ENCODE peak calls at places on chromosomes 5 and 9, in seven cellular contexts. One of them, this sample, is unnamed.

GRCh38 chr5:85077581-85077980 is 692.9 kb upstream of the EDIL3 start:
- DNase-seq in neural progenitor cell: no peak
- DNase-seq in bronchial epithelial cell: no peak
- DNase-seq in uterus: no peak
- DNase-seq in endothelial cell: no peak
- DNase-seq in mucosa of descending colon: no peak
- DNase-seq in heart left ventricle: no peak
- DNase-seq in this sample: no peak

GRCh38 chr5:62649476-62650113 is 71.0 kb downstream of the LRRC70 start:
- DNase-seq in neural progenitor cell: no peak
- DNase-seq in bronchial epithelial cell: no peak
- DNase-seq in uterus: no peak
- DNase-seq in endothelial cell: no peak
- DNase-seq in mucosa of descending colon: no peak
- DNase-seq in heart left ventricle: no peak
- DNase-seq in this sample: no peak

GRCh38 chr5:41193462-41194166 is 19.7 kb downstream of the C6 start:
- DNase-seq in neural progenitor cell: no peak
- DNase-seq in bronchial epithelial cell: no peak
- DNase-seq in uterus: peak; percentile 96
- DNase-seq in endothelial cell: no peak
- DNase-seq in mucosa of descending colon: peak; percentile 91
- DNase-seq in heart left ventricle: peak; percentile 99
- DNase-seq in this sample: no peak

GRCh38 chr9:95446259-95446658 is 70.5 kb downstream of the PTCH1 start:
- DNase-seq in neural progenitor cell: no peak
- DNase-seq in bronchial epithelial cell: no peak
- DNase-seq in uterus: no peak
- DNase-seq in endothelial cell: no peak
- DNase-seq in mucosa of descending colon: no peak
- DNase-seq in heart left ventricle: no peak
- DNase-seq in this sample: no peak

GRCh38 chr5:1768283-1769000 is 31.2 kb downstream of the MRPL36 start:
- DNase-seq in neural progenitor cell: peak; percentile 25
- DNase-seq in bronchial epithelial cell: no peak
- DNase-seq in uterus: no peak
- DNase-seq in endothelial cell: no peak
- DNase-seq in mucosa of descending colon: no peak
- DNase-seq in heart left ventricle: peak; percentile 17
- DNase-seq in this sample: no peak

GRCh38 chr5:31415009-31415923 is 116.6 kb downstream of the DROSHA start:
- DNase-seq in neural progenitor cell: no peak
- DNase-seq in bronchial epithelial cell: no peak
- DNase-seq in uterus: no peak
- DNase-seq in endothelial cell: no peak
- DNase-seq in mucosa of descending colon: no peak
- DNase-seq in heart left ventricle: no peak
- DNase-seq in this sample: no peak

GRCh38 chr9:133702798-133703570 is 35.2 kb downstream of the SARDH start:
- DNase-seq in neural progenitor cell: no peak
- DNase-seq in bronchial epithelial cell: no peak
- DNase-seq in uterus: peak; percentile 27
- DNase-seq in endothelial cell: no peak
- DNase-seq in mucosa of descending colon: peak; percentile 60
- DNase-seq in heart left ventricle: no peak
- DNase-seq in this sample: no peak

GRCh38 chr5:72152506-72152905 is 45.2 kb downstream of the MAP1B start:
- DNase-seq in neural progenitor cell: no peak
- DNase-seq in bronchial epithelial cell: no peak
- DNase-seq in uterus: no peak
- DNase-seq in endothelial cell: no peak
- DNase-seq in mucosa of descending colon: no peak
- DNase-seq in heart left ventricle: no peak
- DNase-seq in this sample: no peak

GRCh38 chr9:35771524-35771923 is 17.4 kb upstream of the MSMP start:
- DNase-seq in neural progenitor cell: no peak
- DNase-seq in bronchial epithelial cell: peak; percentile 36
- DNase-seq in uterus: no peak
- DNase-seq in endothelial cell: no peak
- DNase-seq in mucosa of descending colon: no peak
- DNase-seq in heart left ventricle: no peak
- DNase-seq in this sample: no peak

GRCh38 chr9:16131269-16131668 is 578.4 kb downstream of the CCDC171 start:
- DNase-seq in neural progenitor cell: peak; percentile 60
- DNase-seq in bronchial epithelial cell: no peak
- DNase-seq in uterus: no peak
- DNase-seq in endothelial cell: peak; percentile 15
- DNase-seq in mucosa of descending colon: no peak
- DNase-seq in heart left ventricle: no peak
- DNase-seq in this sample: no peak

GRCh38 chr9:123724211-123724831 is 205.6 kb downstream of the DENND1A start:
- DNase-seq in neural progenitor cell: no peak
- DNase-seq in bronchial epithelial cell: no peak
- DNase-seq in uterus: no peak
- DNase-seq in endothelial cell: no peak
- DNase-seq in mucosa of descending colon: no peak
- DNase-seq in heart left ventricle: no peak
- DNase-seq in this sample: no peak

GRCh38 chr9:93860694-93861658 is 94.2 kb downstream of the BARX1 start:
- DNase-seq in neural progenitor cell: no peak
- DNase-seq in bronchial epithelial cell: no peak
- DNase-seq in uterus: no peak
- DNase-seq in endothelial cell: no peak
- DNase-seq in mucosa of descending colon: no peak
- DNase-seq in heart left ventricle: no peak
- DNase-seq in this sample: peak; percentile 24

GRCh38 chr9:71767421-71768321 is 642 bp downstream of the CEMIP2 start:
- DNase-seq in neural progenitor cell: peak; percentile 96
- DNase-seq in bronchial epithelial cell: no peak
- DNase-seq in uterus: peak; percentile 20
- DNase-seq in endothelial cell: peak; percentile 17
- DNase-seq in mucosa of descending colon: peak; percentile 61
- DNase-seq in heart left ventricle: no peak
- DNase-seq in this sample: peak; percentile 11

GRCh38 chr5:115785395-115786009 is 31.0 kb downstream of the CDO1 start:
- DNase-seq in neural progenitor cell: peak; percentile 77
- DNase-seq in bronchial epithelial cell: no peak
- DNase-seq in uterus: no peak
- DNase-seq in endothelial cell: no peak
- DNase-seq in mucosa of descending colon: no peak
- DNase-seq in heart left ventricle: no peak
- DNase-seq in this sample: no peak

GRCh38 chr5:29218138-29218537 is 1975.3 kb upstream of the CDH6 start:
- DNase-seq in neural progenitor cell: no peak
- DNase-seq in bronchial epithelial cell: no peak
- DNase-seq in uterus: no peak
- DNase-seq in endothelial cell: no peak
- DNase-seq in mucosa of descending colon: no peak
- DNase-seq in heart left ventricle: no peak
- DNase-seq in this sample: no peak

GRCh38 chr5:10030219-10030831 is 219.4 kb downstream of the ATPSCKMT start:
- DNase-seq in neural progenitor cell: peak; percentile 59
- DNase-seq in bronchial epithelial cell: peak; percentile 66
- DNase-seq in uterus: no peak
- DNase-seq in endothelial cell: peak; percentile 53
- DNase-seq in mucosa of descending colon: no peak
- DNase-seq in heart left ventricle: no peak
- DNase-seq in this sample: no peak

GRCh38 chr5:10602031-10602806 is 38.3 kb downstream of the ANKRD33B start:
- DNase-seq in neural progenitor cell: no peak
- DNase-seq in bronchial epithelial cell: no peak
- DNase-seq in uterus: no peak
- DNase-seq in endothelial cell: no peak
- DNase-seq in mucosa of descending colon: no peak
- DNase-seq in heart left ventricle: no peak
- DNase-seq in this sample: no peak

GRCh38 chr5:97846646-97847045 is 663.6 kb upstream of the RIOK2 start:
- DNase-seq in neural progenitor cell: no peak
- DNase-seq in bronchial epithelial cell: peak; percentile 21
- DNase-seq in uterus: no peak
- DNase-seq in endothelial cell: no peak
- DNase-seq in mucosa of descending colon: no peak
- DNase-seq in heart left ventricle: no peak
- DNase-seq in this sample: no peak

GRCh38 chr9:136299116-136299515 is 4.8 kb downstream of the CCDC187 start:
- DNase-seq in neural progenitor cell: no peak
- DNase-seq in bronchial epithelial cell: no peak
- DNase-seq in uterus: no peak
- DNase-seq in endothelial cell: no peak
- DNase-seq in mucosa of descending colon: peak; percentile 46
- DNase-seq in heart left ventricle: no peak
- DNase-seq in this sample: no peak

GRCh38 chr9:93668261-93668871 is 92.0 kb downstream of the PHF2 start:
- DNase-seq in neural progenitor cell: peak; percentile 53
- DNase-seq in bronchial epithelial cell: no peak
- DNase-seq in uterus: peak; percentile 5
- DNase-seq in endothelial cell: no peak
- DNase-seq in mucosa of descending colon: peak; percentile 21
- DNase-seq in heart left ventricle: peak; percentile 22
- DNase-seq in this sample: no peak

GRCh38 chr5:133460172-133460758 is 152.1 kb downstream of the FSTL4 start:
- DNase-seq in neural progenitor cell: peak; percentile 75
- DNase-seq in bronchial epithelial cell: peak; percentile 26
- DNase-seq in uterus: no peak
- DNase-seq in endothelial cell: peak; percentile 64
- DNase-seq in mucosa of descending colon: no peak
- DNase-seq in heart left ventricle: no peak
- DNase-seq in this sample: peak; percentile 70

GRCh38 chr5:35538198-35538931 is 79.3 kb upstream of the SPEF2 start:
- DNase-seq in neural progenitor cell: no peak
- DNase-seq in bronchial epithelial cell: no peak
- DNase-seq in uterus: no peak
- DNase-seq in endothelial cell: no peak
- DNase-seq in mucosa of descending colon: no peak
- DNase-seq in heart left ventricle: no peak
- DNase-seq in this sample: no peak

GRCh38 chr5:177370488-177371119 is 12.9 kb downstream of the RGS14 start:
- DNase-seq in neural progenitor cell: peak; percentile 99
- DNase-seq in bronchial epithelial cell: peak; percentile 86
- DNase-seq in uterus: peak; percentile 77
- DNase-seq in endothelial cell: peak; percentile 88
- DNase-seq in mucosa of descending colon: peak; percentile 92
- DNase-seq in heart left ventricle: peak; percentile 76
- DNase-seq in this sample: peak; percentile 81

GRCh38 chr9:119974026-119974425 is 604.8 kb upstream of the BRINP1 start:
- DNase-seq in neural progenitor cell: no peak
- DNase-seq in bronchial epithelial cell: no peak
- DNase-seq in uterus: no peak
- DNase-seq in endothelial cell: no peak
- DNase-seq in mucosa of descending colon: no peak
- DNase-seq in heart left ventricle: no peak
- DNase-seq in this sample: no peak

GRCh38 chr5:6943749-6944148 is 230.5 kb downstream of the TENT4A start:
- DNase-seq in neural progenitor cell: no peak
- DNase-seq in bronchial epithelial cell: no peak
- DNase-seq in uterus: no peak
- DNase-seq in endothelial cell: no peak
- DNase-seq in mucosa of descending colon: no peak
- DNase-seq in heart left ventricle: no peak
- DNase-seq in this sample: no peak

GRCh38 chr9:97766092-97766491 is 69.0 kb upstream of the XPA start:
- DNase-seq in neural progenitor cell: no peak
- DNase-seq in bronchial epithelial cell: peak; percentile 67
- DNase-seq in uterus: no peak
- DNase-seq in endothelial cell: no peak
- DNase-seq in mucosa of descending colon: no peak
- DNase-seq in heart left ventricle: no peak
- DNase-seq in this sample: no peak

DNA sequence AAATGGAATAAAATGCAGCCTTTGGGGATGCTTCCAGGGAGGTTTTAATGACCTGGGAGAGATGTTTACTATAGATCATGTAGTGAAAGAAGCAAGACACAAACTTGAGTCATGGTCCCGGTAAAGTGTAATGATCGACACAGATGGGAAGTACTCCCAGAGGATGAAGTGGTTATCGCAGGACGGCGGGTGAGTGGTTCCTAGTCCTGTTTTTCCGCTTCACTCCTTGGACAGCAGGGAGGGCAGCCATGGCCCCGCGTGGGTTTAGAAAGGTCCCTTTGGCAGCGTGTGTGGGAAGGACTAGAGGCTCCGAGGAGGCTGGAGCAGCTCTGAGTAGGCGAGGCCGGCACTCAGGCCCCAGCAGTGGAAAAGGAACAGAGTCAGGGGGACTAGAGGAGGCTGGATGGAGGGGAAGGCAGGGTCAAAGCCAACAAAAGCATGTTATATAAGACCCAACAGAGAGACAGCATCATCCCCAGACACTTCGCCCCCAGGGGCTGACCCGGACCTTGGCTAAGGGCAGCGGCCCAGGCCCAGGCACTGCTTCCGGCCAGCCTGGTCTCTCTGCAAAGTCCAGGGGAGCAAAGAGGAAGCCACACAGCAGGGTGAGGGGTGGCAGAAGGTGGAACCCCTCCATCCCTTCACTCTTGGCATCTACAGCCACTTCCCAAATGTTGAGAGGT is 49.1 kb upstream of the STXBP1 start:
- DNase-seq in neural progenitor cell: no peak
- DNase-seq in bronchial epithelial cell: peak; percentile 76
- DNase-seq in uterus: no peak
- DNase-seq in endothelial cell: no peak
- DNase-seq in mucosa of descending colon: no peak
- DNase-seq in heart left ventricle: peak; percentile 53
- DNase-seq in this sample: no peak
- TF ChIP-seq CTCF in neural progenitor cell: no peak
- TF ChIP-seq CTCF in bronchial epithelial cell: peak; percentile 23
- TF ChIP-seq CTCF in uterus: peak; percentile 42
- TF ChIP-seq CTCF in endothelial cell: no peak
- TF ChIP-seq CTCF in mucosa of descending colon: no peak
- TF ChIP-seq CTCF in heart left ventricle: peak; percentile 6
- TF ChIP-seq CTCF in this sample: no peak

GRCh38 chr5:57094753-57095683 is 78.8 kb upstream of the GPBP1 start:
- DNase-seq in neural progenitor cell: peak; percentile 45
- DNase-seq in bronchial epithelial cell: peak; percentile 8
- DNase-seq in uterus: no peak
- DNase-seq in endothelial cell: peak; percentile 14
- DNase-seq in mucosa of descending colon: peak; percentile 79
- DNase-seq in heart left ventricle: no peak
- DNase-seq in this sample: no peak
- TF ChIP-seq CTCF in neural progenitor cell: peak; percentile 55
- TF ChIP-seq CTCF in bronchial epithelial cell: peak; percentile 33
- TF ChIP-seq CTCF in uterus: no peak
- TF ChIP-seq CTCF in endothelial cell: no peak
- TF ChIP-seq CTCF in mucosa of descending colon: peak; percentile 25
- TF ChIP-seq CTCF in heart left ventricle: no peak
- TF ChIP-seq CTCF in this sample: no peak

GRCh38 chr5:43555895-43556606 is 826 bp downstream of the PAIP1 start:
- DNase-seq in neural progenitor cell: peak; percentile 66
- DNase-seq in bronchial epithelial cell: peak; percentile 41
- DNase-seq in uterus: peak; percentile 47
- DNase-seq in endothelial cell: peak; percentile 66
- DNase-seq in mucosa of descending colon: peak; percentile 75
- DNase-seq in heart left ventricle: peak; percentile 62
- DNase-seq in this sample: peak; percentile 56
- TF ChIP-seq CTCF in neural progenitor cell: no peak
- TF ChIP-seq CTCF in bronchial epithelial cell: no peak
- TF ChIP-seq CTCF in uterus: no peak
- TF ChIP-seq CTCF in endothelial cell: no peak
- TF ChIP-seq CTCF in mucosa of descending colon: no peak
- TF ChIP-seq CTCF in heart left ventricle: no peak
- TF ChIP-seq CTCF in this sample: no peak

GRCh38 chr5:174916227-174916626 is 191.8 kb downstream of the MSX2 start:
- DNase-seq in neural progenitor cell: no peak
- DNase-seq in bronchial epithelial cell: no peak
- DNase-seq in uterus: no peak
- DNase-seq in endothelial cell: no peak
- DNase-seq in mucosa of descending colon: no peak
- DNase-seq in heart left ventricle: no peak
- DNase-seq in this sample: no peak

GRCh38 chr5:174910245-174910737 is 185.9 kb downstream of the MSX2 start:
- DNase-seq in neural progenitor cell: peak; percentile 78
- DNase-seq in bronchial epithelial cell: peak; percentile 10
- DNase-seq in uterus: no peak
- DNase-seq in endothelial cell: peak; percentile 88
- DNase-seq in mucosa of descending colon: peak; percentile 52
- DNase-seq in heart left ventricle: peak; percentile 72
- DNase-seq in this sample: peak; percentile 76
- TF ChIP-seq CTCF in neural progenitor cell: peak; percentile 87
- TF ChIP-seq CTCF in bronchial epithelial cell: peak; percentile 95
- TF ChIP-seq CTCF in uterus: peak; percentile 60
- TF ChIP-seq CTCF in endothelial cell: peak; percentile 90
- TF ChIP-seq CTCF in mucosa of descending colon: peak; percentile 85
- TF ChIP-seq CTCF in heart left ventricle: peak; percentile 91
- TF ChIP-seq CTCF in this sample: peak; percentile 73